ENCODE peak calls at places on chromosome 15, in ten cellular contexts. T is esophagus squamous epithelium; D is CD8-positive, alpha-beta T cell; Q is tibial artery; Y is MM.1S; P is GM23338; L is CD8-positive, alpha-beta memory T cell; O is heart left ventricle; N is endodermal cell; A is right cardiac atrium. B is an unnamed sample.

GRCh38 chr15:67042490-67043181 is 22.8 kb upstream of the SMAD3 start:
- DNase-seq in D (no peak), N (no peak), A (no peak), L (no peak), T (no peak), Q (no peak), P (no peak), Y (no peak), O (no peak), B (no peak)

GRCh38 chr15:75718326-75718725 is 5.7 kb upstream of the CSPG4 start:
- DNase-seq in N (no peak), P (no peak), O (no peak), D (no peak), L (no peak), T (no peak), Y (no peak), A (peak; percentile 41), Q (peak; percentile 83), B (no peak)

GRCh38 chr15:89812126-89812846 is 2.4 kb downstream of the ANPEP start:
- DNase-seq in T (no peak), O (no peak), P (no peak), A (peak; percentile 90), D (no peak), N (no peak), L (no peak), Q (peak; percentile 80), Y (no peak), B (peak; percentile 28)

GRCh38 chr15:99424978-99425665 is 140.7 kb upstream of the MEF2A start:
- DNase-seq in L (no peak), P (no peak), O (peak; percentile 75), Y (no peak), Q (peak; percentile 64), D (peak; percentile 52), A (peak; percentile 69), T (no peak), N (no peak), B (peak; percentile 88)

GRCh38 chr15:38714309-38715072 is 149.9 kb upstream of the RASGRP1 start:
- DNase-seq in L (no peak), Q (no peak), Y (no peak), D (no peak), N (no peak), O (no peak), P (no peak), T (no peak), A (no peak), B (no peak)

GRCh38 chr15:78906310-78906608 is 33.6 kb downstream of the MORF4L1 start:
- DNase-seq in L (no peak), D (no peak), Q (peak; percentile 72), P (no peak), O (no peak), A (no peak), N (no peak), Y (no peak), T (no peak), B (peak; percentile 92)

GRCh38 chr15:28974142-28974541 is 88.4 kb downstream of the APBA2 start:
- DNase-seq in L (no peak), O (no peak), A (no peak), T (no peak), N (peak; percentile 31), Y (no peak), P (no peak), D (peak; percentile 66), Q (no peak), B (no peak)

GRCh38 chr15:78682693-78683410 is 41.8 kb upstream of the CHRNB4 start:
- DNase-seq in N (peak; percentile 12), D (no peak), T (no peak), P (no peak), Q (no peak), L (no peak), O (no peak), A (no peak), Y (no peak), B (no peak)

GRCh38 chr15:66670198-66670597 is 31.8 kb upstream of the SMAD6 start:
- DNase-seq in Q (no peak), T (no peak), Y (no peak), O (no peak), N (no peak), L (no peak), P (no peak), D (no peak), A (no peak), B (no peak)

GRCh38 chr15:70169147-70169546 is 71.4 kb upstream of the TLE3 start:
- DNase-seq in N (no peak), A (no peak), L (no peak), P (no peak), T (no peak), Q (no peak), D (no peak), Y (no peak), O (no peak), B (no peak)

GRCh38 chr15:91515188-91515754 is 338.2 kb upstream of the SLCO3A1 start:
- DNase-seq in L (no peak), P (no peak), Q (peak; percentile 67), Y (peak; percentile 13), D (no peak), N (no peak), A (peak; percentile 71), O (peak; percentile 39), T (no peak), B (no peak)

GRCh38 chr15:39191871-39192281 is 389.0 kb upstream of the THBS1 start:
- DNase-seq in A (no peak), D (no peak), N (no peak), P (no peak), Q (no peak), Y (no peak), T (no peak), L (no peak), O (no peak), B (no peak)

GRCh38 chr15:56871180-56871579 is 47.3 kb upstream of the TCF12 start:
- DNase-seq in P (peak; percentile 18), D (no peak), Y (no peak), N (no peak), O (no peak), A (no peak), Q (no peak), L (no peak), T (no peak), B (no peak)

GRCh38 chr15:58611731-58612676 is 137.5 kb downstream of the ADAM10 start:
- DNase-seq in N (no peak), A (no peak), Y (no peak), L (no peak), Q (no peak), P (no peak), T (no peak), D (no peak), O (no peak), B (no peak)

GRCh38 chr15:58988011-58988785 is 735 bp downstream of the RNF111 start:
- DNase-seq in Y (peak; percentile 43), L (peak; percentile 55), T (no peak), P (peak; percentile 83), Q (peak; percentile 67), D (peak; percentile 57), N (peak; percentile 90), O (peak; percentile 81), A (peak; percentile 90), B (peak; percentile 81)

GRCh38 chr15:68592548-68592947 is 13.8 kb downstream of the CORO2B start:
- DNase-seq in O (no peak), D (no peak), A (no peak), Q (no peak), N (no peak), L (no peak), Y (no peak), T (no peak), P (no peak), B (no peak)

GRCh38 chr15:32715276-32715675 is 2.5 kb upstream of the GREM1 start:
- DNase-seq in D (no peak), Q (no peak), O (no peak), N (no peak), L (no peak), P (no peak), A (no peak), T (no peak), Y (no peak), B (no peak)

DNA sequence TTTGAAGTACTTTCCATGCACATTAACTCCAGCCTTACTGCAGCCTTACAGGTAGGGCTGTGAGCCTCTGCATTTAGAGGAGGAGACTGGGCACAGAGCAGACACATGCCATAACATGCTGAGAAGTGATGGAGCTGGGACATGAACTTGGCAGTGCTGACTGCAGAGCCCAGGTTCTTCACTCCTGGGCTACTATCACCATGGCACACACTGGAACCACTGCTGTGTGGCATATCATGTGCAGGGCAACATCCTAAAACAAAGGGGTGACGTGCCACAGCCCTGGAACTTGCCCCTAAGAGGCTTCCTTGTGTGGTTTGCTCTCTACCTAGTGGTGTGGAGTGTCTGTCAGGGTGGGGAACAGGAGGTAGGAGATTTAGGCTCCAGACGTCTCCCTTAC is 25.4 kb downstream of the EHD4 start:
- DNase-seq in P (no peak), T (no peak), Y (no peak), N (peak; percentile 30), L (no peak), Q (no peak), D (no peak), O (peak; percentile 62), A (peak; percentile 57), B (no peak)
- H3K4me1 ChIP-seq in P (peaks cover 7% of the 10 kb centered on the region), T (peaks cover 97% of the 10 kb centered on the region), Y (no peaks in the 10 kb centered on the region), N (peaks cover 7% of the 10 kb centered on the region), L (no peaks in the 10 kb centered on the region), Q (peaks cover 81% of the 10 kb centered on the region), D (no peaks in the 10 kb centered on the region), O (peaks cover 92% of the 10 kb centered on the region), A (peaks cover 39% of the 10 kb centered on the region), B (peaks cover 21% of the 10 kb centered on the region)

DNA sequence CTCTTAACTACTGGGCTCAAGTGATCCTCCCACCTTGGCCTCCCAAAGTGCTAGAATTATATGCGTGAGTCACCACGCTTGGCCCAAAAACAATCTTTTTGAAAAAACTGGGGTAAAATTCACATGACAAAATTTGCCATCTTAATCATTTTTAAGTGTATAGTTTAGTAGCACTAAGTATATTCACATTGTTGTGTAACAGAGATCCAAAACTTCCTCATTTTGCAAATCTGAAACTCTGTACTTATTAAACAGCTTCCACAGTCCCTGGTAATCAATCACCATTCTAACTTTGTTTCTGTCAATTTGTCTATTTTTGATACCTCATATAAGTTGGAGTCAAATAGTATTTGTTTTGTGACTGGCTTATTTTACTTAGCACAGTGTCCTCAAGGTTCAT is 5.2 kb downstream of the SNX1 start:
- DNase-seq in A (no peak), P (no peak), N (no peak), Y (no peak), O (no peak), D (no peak), T (no peak), L (no peak), Q (no peak), B (no peak)
- H3K4me1 ChIP-seq in A (peaks cover 7% of the 10 kb centered on the region), P (peaks cover 15% of the 10 kb centered on the region), N (peaks cover 5% of the 10 kb centered on the region), Y (peaks cover 17% of the 10 kb centered on the region), O (peaks cover 62% of the 10 kb centered on the region), D (peaks cover 27% of the 10 kb centered on the region), T (peaks cover 73% of the 10 kb centered on the region), L (peaks cover 33% of the 10 kb centered on the region), Q (peaks cover 62% of the 10 kb centered on the region), B (peaks cover 4% of the 10 kb centered on the region)

DNA sequence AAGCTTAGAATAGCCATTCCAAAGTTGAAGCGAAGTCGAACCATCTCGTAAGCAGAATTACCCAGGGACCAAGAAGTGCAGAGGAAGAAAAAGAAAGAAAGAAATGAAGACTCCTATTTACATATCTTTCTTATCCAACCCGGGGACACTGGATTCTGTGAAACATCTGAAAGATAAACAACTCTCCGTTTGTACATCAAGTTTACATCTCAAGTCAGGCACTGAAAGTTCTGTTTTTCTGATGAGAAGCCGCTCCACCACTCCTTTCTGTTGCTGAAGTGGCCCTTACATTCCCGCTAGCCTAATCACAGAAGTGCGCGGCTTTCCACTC is 268 bp upstream of the GANC start:
- DNase-seq in T (no peak), L (no peak), Q (no peak), N (no peak), D (no peak), Y (no peak), O (no peak), P (peak; percentile 3), A (no peak), B (no peak)
- H3K4me1 ChIP-seq in T (peaks cover 69% of the 10 kb centered on the region), L (peaks cover 44% of the 10 kb centered on the region), Q (peaks cover 59% of the 10 kb centered on the region), N (no peaks in the 10 kb centered on the region), D (peaks cover 38% of the 10 kb centered on the region), Y (peaks cover 12% of the 10 kb centered on the region), O (peaks cover 49% of the 10 kb centered on the region), P (peaks cover 22% of the 10 kb centered on the region), A (no peaks in the 10 kb centered on the region), B (peaks cover 9% of the 10 kb centered on the region)

GRCh38 chr15:55222588-55222987 is 25.8 kb upstream of the RSL24D1 start:
- DNase-seq in O (no peak), L (no peak), N (no peak), A (no peak), D (no peak), Q (no peak), T (no peak), P (no peak), Y (peak; percentile 49), B (no peak)
- H3K4me1 ChIP-seq in O (peaks cover 4% of the 10 kb centered on the region), L (peaks cover 60% of the 10 kb centered on the region), N (no peaks in the 10 kb centered on the region), A (no peaks in the 10 kb centered on the region), D (peaks cover 52% of the 10 kb centered on the region), Q (peaks cover 13% of the 10 kb centered on the region), T (peaks cover 22% of the 10 kb centered on the region), P (peaks cover 22% of the 10 kb centered on the region), Y (peaks cover 39% of the 10 kb centered on the region), B (no peaks in the 10 kb centered on the region)

B was measured in ascending aorta.